ENCODE peak calls at places on chromosomes 16 and 17, in ten cellular contexts. One of them, this sample, is unnamed.

GRCh38 chr17:50072925-50073324 is 17.0 kb downstream of the ITGA3 start:
- DNase-seq in adrenal gland: peak; percentile 55
- DNase-seq in prostate gland: no peak
- DNase-seq in spleen: no peak
- DNase-seq in retinal pigment epithelial cell: no peak
- DNase-seq in AG09319: no peak
- DNase-seq in astrocyte of the spinal cord: no peak
- DNase-seq in WTC11: no peak
- DNase-seq in cardiac fibroblast: no peak
- DNase-seq in brain microvascular endothelial cell: no peak
- DNase-seq in this sample: no peak

GRCh38 chr16:8496364-8496763 is 93.9 kb downstream of the TMEM114 start:
- DNase-seq in adrenal gland: no peak
- DNase-seq in prostate gland: no peak
- DNase-seq in spleen: no peak
- DNase-seq in retinal pigment epithelial cell: no peak
- DNase-seq in AG09319: no peak
- DNase-seq in astrocyte of the spinal cord: no peak
- DNase-seq in WTC11: no peak
- DNase-seq in cardiac fibroblast: no peak
- DNase-seq in brain microvascular endothelial cell: no peak
- DNase-seq in this sample: peak; percentile 7

GRCh38 chr17:72053069-72053846 is 67.6 kb upstream of the SOX9 start:
- DNase-seq in adrenal gland: no peak
- DNase-seq in prostate gland: no peak
- DNase-seq in spleen: no peak
- DNase-seq in retinal pigment epithelial cell: no peak
- DNase-seq in AG09319: no peak
- DNase-seq in astrocyte of the spinal cord: no peak
- DNase-seq in WTC11: peak; percentile 45
- DNase-seq in cardiac fibroblast: no peak
- DNase-seq in brain microvascular endothelial cell: no peak
- DNase-seq in this sample: no peak

GRCh38 chr17:73711184-73711583 is 66.9 kb upstream of the SDK2 start:
- DNase-seq in adrenal gland: no peak
- DNase-seq in prostate gland: no peak
- DNase-seq in spleen: no peak
- DNase-seq in retinal pigment epithelial cell: no peak
- DNase-seq in AG09319: no peak
- DNase-seq in astrocyte of the spinal cord: no peak
- DNase-seq in WTC11: no peak
- DNase-seq in cardiac fibroblast: no peak
- DNase-seq in brain microvascular endothelial cell: no peak
- DNase-seq in this sample: peak; percentile 3

GRCh38 chr17:57115377-57115776 is 30.3 kb downstream of the AKAP1 start:
- DNase-seq in adrenal gland: no peak
- DNase-seq in prostate gland: no peak
- DNase-seq in spleen: no peak
- DNase-seq in retinal pigment epithelial cell: no peak
- DNase-seq in AG09319: no peak
- DNase-seq in astrocyte of the spinal cord: no peak
- DNase-seq in WTC11: no peak
- DNase-seq in cardiac fibroblast: no peak
- DNase-seq in brain microvascular endothelial cell: no peak
- DNase-seq in this sample: no peak

GRCh38 chr16:18983565-18984424 is at the start of gene TMC7:
- DNase-seq in adrenal gland: peak; percentile 60
- DNase-seq in prostate gland: peak; percentile 80
- DNase-seq in spleen: peak; percentile 76
- DNase-seq in retinal pigment epithelial cell: peak; percentile 68
- DNase-seq in AG09319: peak; percentile 43
- DNase-seq in astrocyte of the spinal cord: peak; percentile 89
- DNase-seq in WTC11: peak; percentile 95
- DNase-seq in cardiac fibroblast: peak; percentile 83
- DNase-seq in brain microvascular endothelial cell: peak; percentile 83
- DNase-seq in this sample: no peak

GRCh38 chr17:35932576-35932975 is 2.0 kb upstream of the RDM1 start:
- DNase-seq in adrenal gland: peak; percentile 22
- DNase-seq in prostate gland: no peak
- DNase-seq in spleen: no peak
- DNase-seq in retinal pigment epithelial cell: no peak
- DNase-seq in AG09319: no peak
- DNase-seq in astrocyte of the spinal cord: no peak
- DNase-seq in WTC11: no peak
- DNase-seq in cardiac fibroblast: peak; percentile 61
- DNase-seq in brain microvascular endothelial cell: no peak
- DNase-seq in this sample: no peak

GRCh38 chr17:6241996-6242395 is 171.8 kb downstream of the WSCD1 start:
- DNase-seq in adrenal gland: no peak
- DNase-seq in prostate gland: no peak
- DNase-seq in spleen: no peak
- DNase-seq in retinal pigment epithelial cell: no peak
- DNase-seq in AG09319: no peak
- DNase-seq in astrocyte of the spinal cord: no peak
- DNase-seq in WTC11: no peak
- DNase-seq in cardiac fibroblast: no peak
- DNase-seq in brain microvascular endothelial cell: no peak
- DNase-seq in this sample: no peak

GRCh38 chr16:48538746-48539484 is 71.1 kb downstream of the N4BP1 start:
- DNase-seq in adrenal gland: no peak
- DNase-seq in prostate gland: no peak
- DNase-seq in spleen: no peak
- DNase-seq in retinal pigment epithelial cell: no peak
- DNase-seq in AG09319: no peak
- DNase-seq in astrocyte of the spinal cord: no peak
- DNase-seq in WTC11: peak; percentile 56
- DNase-seq in cardiac fibroblast: no peak
- DNase-seq in brain microvascular endothelial cell: no peak
- DNase-seq in this sample: no peak

GRCh38 chr17:42329025-42329976 is 41.0 kb downstream of the STAT5A start:
- DNase-seq in adrenal gland: no peak
- DNase-seq in prostate gland: peak; percentile 43
- DNase-seq in spleen: no peak
- DNase-seq in retinal pigment epithelial cell: no peak
- DNase-seq in AG09319: no peak
- DNase-seq in astrocyte of the spinal cord: peak; percentile 80
- DNase-seq in WTC11: peak; percentile 76
- DNase-seq in cardiac fibroblast: peak; percentile 61
- DNase-seq in brain microvascular endothelial cell: peak; percentile 25
- DNase-seq in this sample: no peak

DNA sequence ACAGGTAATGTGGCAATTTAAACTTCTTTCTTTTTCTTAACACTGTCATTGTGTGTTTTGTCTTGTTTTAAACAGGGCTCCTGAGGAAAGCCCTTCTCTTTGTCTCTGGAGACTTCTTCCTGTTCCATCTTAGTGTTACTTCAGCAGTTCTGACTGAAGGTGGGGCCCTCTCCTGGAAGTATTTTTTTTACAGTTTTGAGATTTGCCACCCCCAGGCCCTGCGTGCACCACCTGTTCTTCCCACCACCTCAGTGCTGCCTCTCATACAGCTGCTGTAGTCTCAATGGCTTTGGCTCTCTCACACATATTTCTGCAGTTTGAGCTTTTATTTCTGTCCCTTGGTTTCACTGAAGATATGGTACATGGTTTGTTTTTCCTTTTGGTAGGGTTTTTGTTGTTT is 52.5 kb upstream of the ALDH3A1 start:
- DNase-seq in adrenal gland: no peak
- DNase-seq in prostate gland: no peak
- DNase-seq in spleen: no peak
- DNase-seq in retinal pigment epithelial cell: no peak
- DNase-seq in AG09319: no peak
- DNase-seq in astrocyte of the spinal cord: no peak
- DNase-seq in WTC11: no peak
- DNase-seq in cardiac fibroblast: no peak
- DNase-seq in brain microvascular endothelial cell: no peak
- DNase-seq in this sample: no peak
- TF ChIP-seq CTCF in adrenal gland: no peak
- TF ChIP-seq CTCF in prostate gland: no peak
- TF ChIP-seq CTCF in spleen: no peak
- TF ChIP-seq CTCF in retinal pigment epithelial cell: no peak
- TF ChIP-seq CTCF in AG09319: no peak
- TF ChIP-seq CTCF in astrocyte of the spinal cord: no peak
- TF ChIP-seq CTCF in WTC11: no peak
- TF ChIP-seq CTCF in cardiac fibroblast: no peak
- TF ChIP-seq CTCF in brain microvascular endothelial cell: no peak
- TF ChIP-seq CTCF in this sample: no peak

GRCh38 chr17:7989781-7990655 is 12.4 kb upstream of the GUCY2D start:
- DNase-seq in adrenal gland: peak; percentile 64
- DNase-seq in prostate gland: peak; percentile 79
- DNase-seq in spleen: peak; percentile 97
- DNase-seq in retinal pigment epithelial cell: no peak
- DNase-seq in AG09319: no peak
- DNase-seq in astrocyte of the spinal cord: peak; percentile 57
- DNase-seq in WTC11: peak; percentile 97
- DNase-seq in cardiac fibroblast: peak; percentile 67
- DNase-seq in brain microvascular endothelial cell: peak; percentile 53
- DNase-seq in this sample: peak; percentile 6
- TF ChIP-seq CTCF in adrenal gland: peak; percentile 82
- TF ChIP-seq CTCF in prostate gland: peak; percentile 94
- TF ChIP-seq CTCF in spleen: peak; percentile 99
- TF ChIP-seq CTCF in retinal pigment epithelial cell: peak; percentile 95
- TF ChIP-seq CTCF in AG09319: peak; percentile 92
- TF ChIP-seq CTCF in astrocyte of the spinal cord: peak; percentile 97
- TF ChIP-seq CTCF in WTC11: peak; percentile 90
- TF ChIP-seq CTCF in cardiac fibroblast: peak; percentile 98
- TF ChIP-seq CTCF in brain microvascular endothelial cell: peak; percentile 96
- TF ChIP-seq CTCF in this sample: peak; percentile 95

GRCh38 chr17:63442549-63443035 is 3.5 kb downstream of the CYB561 start:
- DNase-seq in adrenal gland: no peak
- DNase-seq in prostate gland: no peak
- DNase-seq in spleen: no peak
- DNase-seq in retinal pigment epithelial cell: no peak
- DNase-seq in AG09319: no peak
- DNase-seq in astrocyte of the spinal cord: no peak
- DNase-seq in WTC11: peak; percentile 45
- DNase-seq in cardiac fibroblast: no peak
- DNase-seq in brain microvascular endothelial cell: no peak
- DNase-seq in this sample: no peak
- TF ChIP-seq CTCF in adrenal gland: no peak
- TF ChIP-seq CTCF in prostate gland: no peak
- TF ChIP-seq CTCF in spleen: no peak
- TF ChIP-seq CTCF in retinal pigment epithelial cell: peak; percentile 39
- TF ChIP-seq CTCF in AG09319: peak; percentile 7
- TF ChIP-seq CTCF in astrocyte of the spinal cord: peak; percentile 16
- TF ChIP-seq CTCF in WTC11: no peak
- TF ChIP-seq CTCF in cardiac fibroblast: peak; percentile 11
- TF ChIP-seq CTCF in brain microvascular endothelial cell: peak; percentile 51
- TF ChIP-seq CTCF in this sample: peak; percentile 8

GRCh38 chr16:4183258-4184037 is 58.4 kb downstream of the SRL start:
- DNase-seq in adrenal gland: peak; percentile 93
- DNase-seq in prostate gland: peak; percentile 87
- DNase-seq in spleen: peak; percentile 98
- DNase-seq in retinal pigment epithelial cell: peak; percentile 63
- DNase-seq in AG09319: peak; percentile 89
- DNase-seq in astrocyte of the spinal cord: peak; percentile 90
- DNase-seq in WTC11: peak; percentile 96
- DNase-seq in cardiac fibroblast: peak; percentile 97
- DNase-seq in brain microvascular endothelial cell: peak; percentile 80
- DNase-seq in this sample: peak; percentile 76
- TF ChIP-seq CTCF in adrenal gland: no peak
- TF ChIP-seq CTCF in prostate gland: peak; percentile 27
- TF ChIP-seq CTCF in spleen: peak; percentile 36
- TF ChIP-seq CTCF in retinal pigment epithelial cell: no peak
- TF ChIP-seq CTCF in AG09319: no peak
- TF ChIP-seq CTCF in astrocyte of the spinal cord: no peak
- TF ChIP-seq CTCF in WTC11: no peak
- TF ChIP-seq CTCF in cardiac fibroblast: no peak
- TF ChIP-seq CTCF in brain microvascular endothelial cell: peak; percentile 9
- TF ChIP-seq CTCF in this sample: no peak

DNA sequence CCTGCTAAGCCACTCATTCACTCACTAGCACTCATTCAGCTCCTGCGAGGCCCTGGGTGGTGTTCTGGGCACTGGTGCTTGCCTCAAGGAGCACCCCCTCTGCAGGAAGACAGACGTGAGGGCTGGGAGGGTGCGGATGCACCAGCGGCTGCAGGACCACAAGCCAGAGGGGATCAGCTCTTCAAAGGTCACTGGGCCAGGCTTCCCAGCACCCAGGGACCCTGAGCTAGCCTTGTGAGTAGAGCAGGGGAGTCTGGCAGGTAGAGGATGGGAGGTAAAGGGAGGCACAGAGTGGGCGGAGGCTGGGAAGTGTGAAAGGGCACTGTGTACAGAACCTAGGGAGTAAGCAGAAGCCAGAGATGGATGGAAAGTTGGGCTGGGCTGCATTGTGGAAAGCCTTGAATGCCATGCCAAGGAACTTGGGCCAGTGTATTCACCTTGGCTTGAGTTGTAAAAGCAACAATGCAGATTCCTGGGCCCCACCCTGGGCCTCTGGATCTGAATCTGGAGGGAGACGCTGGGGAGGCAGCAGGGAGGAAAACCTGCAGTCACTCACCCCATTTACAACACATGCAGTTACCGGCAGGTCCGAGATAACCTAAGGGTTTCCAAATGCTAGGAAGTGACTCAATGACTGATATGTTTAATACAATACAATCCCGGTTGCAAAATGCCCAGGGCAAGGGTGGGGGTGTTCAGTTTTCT is 1.7 kb downstream of the IL4R start:
- DNase-seq in adrenal gland: peak; percentile 95
- DNase-seq in prostate gland: peak; percentile 35
- DNase-seq in spleen: peak; percentile 89
- DNase-seq in retinal pigment epithelial cell: no peak
- DNase-seq in AG09319: no peak
- DNase-seq in astrocyte of the spinal cord: peak; percentile 34
- DNase-seq in WTC11: peak; percentile 19
- DNase-seq in cardiac fibroblast: peak; percentile 90
- DNase-seq in brain microvascular endothelial cell: peak; percentile 57
- DNase-seq in this sample: no peak
- TF ChIP-seq CTCF in adrenal gland: no peak
- TF ChIP-seq CTCF in prostate gland: no peak
- TF ChIP-seq CTCF in spleen: peak; percentile 49
- TF ChIP-seq CTCF in retinal pigment epithelial cell: no peak
- TF ChIP-seq CTCF in AG09319: no peak
- TF ChIP-seq CTCF in astrocyte of the spinal cord: peak; percentile 13
- TF ChIP-seq CTCF in WTC11: no peak
- TF ChIP-seq CTCF in cardiac fibroblast: peak; percentile 17
- TF ChIP-seq CTCF in brain microvascular endothelial cell: peak; percentile 43
- TF ChIP-seq CTCF in this sample: no peak

GRCh38 chr17:44733753-44734152 is 25.0 kb upstream of the ADAM11 start:
- DNase-seq in adrenal gland: no peak
- DNase-seq in prostate gland: no peak
- DNase-seq in spleen: peak; percentile 18
- DNase-seq in retinal pigment epithelial cell: no peak
- DNase-seq in AG09319: no peak
- DNase-seq in astrocyte of the spinal cord: peak; percentile 7
- DNase-seq in WTC11: peak; percentile 72
- DNase-seq in cardiac fibroblast: no peak
- DNase-seq in brain microvascular endothelial cell: peak; percentile 20
- DNase-seq in this sample: no peak
- TF ChIP-seq CTCF in adrenal gland: no peak
- TF ChIP-seq CTCF in prostate gland: no peak
- TF ChIP-seq CTCF in spleen: no peak
- TF ChIP-seq CTCF in retinal pigment epithelial cell: peak; percentile 55
- TF ChIP-seq CTCF in AG09319: peak; percentile 13
- TF ChIP-seq CTCF in astrocyte of the spinal cord: peak; percentile 48
- TF ChIP-seq CTCF in WTC11: peak; percentile 15
- TF ChIP-seq CTCF in cardiac fibroblast: peak; percentile 33
- TF ChIP-seq CTCF in brain microvascular endothelial cell: peak; percentile 63
- TF ChIP-seq CTCF in this sample: peak; percentile 46

GRCh38 chr16:85649411-85649977 is 36.4 kb downstream of the GSE1 start:
- DNase-seq in adrenal gland: no peak
- DNase-seq in prostate gland: no peak
- DNase-seq in spleen: no peak
- DNase-seq in retinal pigment epithelial cell: no peak
- DNase-seq in AG09319: no peak
- DNase-seq in astrocyte of the spinal cord: no peak
- DNase-seq in WTC11: no peak
- DNase-seq in cardiac fibroblast: no peak
- DNase-seq in brain microvascular endothelial cell: no peak
- DNase-seq in this sample: no peak
- TF ChIP-seq CTCF in adrenal gland: no peak
- TF ChIP-seq CTCF in prostate gland: no peak
- TF ChIP-seq CTCF in spleen: no peak
- TF ChIP-seq CTCF in retinal pigment epithelial cell: no peak
- TF ChIP-seq CTCF in AG09319: no peak
- TF ChIP-seq CTCF in astrocyte of the spinal cord: no peak
- TF ChIP-seq CTCF in WTC11: no peak
- TF ChIP-seq CTCF in cardiac fibroblast: no peak
- TF ChIP-seq CTCF in brain microvascular endothelial cell: no peak
- TF ChIP-seq CTCF in this sample: no peak

This sample was measured in LNCaP clone FGC.